ENCODE peak calls at places on chromosome 15, in nine cellular contexts. K, U, D, Y, H, P, I, T and Z are unnamed samples.

GRCh38 chr15:51377038-51377761 is 35.7 kb downstream of the GLDN start:
- DNase-seq in U (no peak), P (no peak), Y (peak), T (peak), K (no peak), D (no peak), I (no peak), H (peak), Z (no peak)

GRCh38 chr15:69926011-69926410 is 171.7 kb downstream of the TLE3 start:
- DNase-seq in H (no peak), U (no peak), K (no peak), P (no peak), T (peak), D (no peak), Y (no peak), I (no peak), Z (peak)

GRCh38 chr15:95175914-95176658 is 944.7 kb downstream of the MCTP2 start:
- DNase-seq in Y (peak), U (no peak), K (no peak), H (peak), T (peak), I (no peak), D (peak), P (no peak), Z (no peak)

GRCh38 chr15:90114451-90114901 is 12.2 kb upstream of the IDH2 start:
- DNase-seq in D (no peak), P (no peak), I (peak), K (no peak), Y (no peak), H (no peak), T (peak), U (no peak), Z (no peak)

GRCh38 chr15:79209690-79210089 is 72.8 kb upstream of the ANKRD34C start:
- DNase-seq in T (no peak), I (no peak), Y (no peak), H (no peak), K (no peak), P (no peak), U (no peak), D (no peak), Z (no peak)

GRCh38 chr15:42491540-42492225 is 742 bp upstream of the ZNF106 start:
- DNase-seq in Y (peak), I (no peak), T (peak), D (peak), K (no peak), P (peak), H (peak), U (no peak), Z (no peak)

GRCh38 chr15:45198337-45199135 is 10.8 kb upstream of the SHF start:
- DNase-seq in Y (peak), T (peak), I (peak), D (peak), U (peak), P (peak), K (peak), H (peak), Z (peak)

GRCh38 chr15:42150246-42150970 is 6.0 kb downstream of the PLA2G4F start:
- DNase-seq in D (no peak), I (peak), P (no peak), U (no peak), Y (no peak), K (no peak), H (no peak), T (no peak), Z (no peak)

GRCh38 chr15:98142584-98142983 is 182.1 kb downstream of the ARRDC4 start:
- DNase-seq in I (no peak), K (no peak), D (no peak), Y (no peak), U (no peak), H (no peak), T (no peak), P (no peak), Z (no peak)

GRCh38 chr15:100932676-100933348 is 13.7 kb downstream of the LRRK1 start:
- DNase-seq in D (no peak), Y (no peak), K (no peak), I (no peak), T (no peak), U (no peak), P (no peak), H (no peak), Z (peak)

GRCh38 chr15:89492111-89492641 is 4.2 kb downstream of the RHCG start:
- DNase-seq in H (no peak), K (no peak), Y (no peak), P (peak), T (no peak), U (no peak), D (peak), I (no peak), Z (no peak)

GRCh38 chr15:67174864-67175573 is 79.4 kb downstream of the AAGAB start:
- DNase-seq in Y (peak), H (no peak), I (no peak), P (peak), U (no peak), K (no peak), D (peak), T (peak), Z (no peak)
- TF ChIP-seq CTCF in Y (no peak), H (no peak), I (no peak), P (no peak), U (no peak), K (no peak), D (no peak), T (no peak), Z (no peak)

DNA sequence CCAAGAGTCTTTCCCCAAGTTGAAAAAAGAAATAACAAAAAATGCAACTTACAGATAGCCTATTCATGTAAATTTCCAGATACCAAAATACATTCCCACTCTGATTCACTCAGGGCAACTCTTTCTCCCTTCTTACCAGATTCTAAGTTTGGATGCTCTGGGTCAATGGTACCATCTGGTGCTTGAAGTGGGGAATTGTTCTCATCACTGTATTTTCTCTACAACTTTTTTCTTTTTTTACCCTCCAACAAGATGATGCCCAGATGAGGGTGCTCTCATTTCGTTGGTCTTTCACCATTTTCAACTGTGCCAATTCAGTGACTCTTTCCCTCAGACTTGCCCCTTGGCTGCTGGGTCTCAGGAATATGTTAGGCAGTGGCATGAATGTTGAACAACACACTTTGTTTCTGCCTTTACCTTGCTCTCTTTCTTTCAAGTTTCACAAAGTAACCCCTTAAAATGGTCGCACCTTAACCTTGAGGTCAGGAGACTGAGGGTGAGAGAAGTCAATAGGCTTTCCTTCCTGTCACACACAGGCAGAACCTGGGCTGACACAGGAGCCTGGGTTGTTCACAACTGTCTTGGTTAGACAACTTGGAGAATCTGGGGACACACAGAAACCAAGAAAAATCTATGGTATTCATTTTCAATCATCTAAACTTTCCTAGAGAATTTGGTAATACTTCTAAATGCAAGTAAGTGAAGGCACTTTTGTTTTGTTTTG is 330.7 kb upstream of the SLCO3A1 start:
- DNase-seq in P (peak), I (no peak), K (no peak), T (peak), D (peak), H (peak), Y (peak), U (no peak), Z (no peak)
- TF ChIP-seq CTCF in P (no peak), I (no peak), K (no peak), T (peak), D (peak), H (peak), Y (peak), U (peak), Z (peak)

GRCh38 chr15:31740203-31740602 is 290.1 kb upstream of the CHRNA7 start:
- DNase-seq in T (no peak), D (no peak), K (no peak), Y (no peak), U (no peak), H (no peak), I (no peak), P (no peak), Z (no peak)
- TF ChIP-seq CTCF in T (no peak), D (no peak), K (no peak), Y (no peak), U (no peak), H (no peak), I (no peak), P (no peak), Z (no peak)

GRCh38 chr15:61528590-61528929 is 299.5 kb upstream of the RORA start:
- DNase-seq in P (no peak), T (no peak), K (no peak), D (no peak), I (no peak), U (peak), H (no peak), Y (no peak), Z (no peak)

GRCh38 chr15:61527836-61528589 is 298.9 kb upstream of the RORA start:
- DNase-seq in P (no peak), Y (no peak), H (no peak), D (no peak), K (no peak), U (no peak), I (no peak), T (no peak), Z (no peak)

DNA sequence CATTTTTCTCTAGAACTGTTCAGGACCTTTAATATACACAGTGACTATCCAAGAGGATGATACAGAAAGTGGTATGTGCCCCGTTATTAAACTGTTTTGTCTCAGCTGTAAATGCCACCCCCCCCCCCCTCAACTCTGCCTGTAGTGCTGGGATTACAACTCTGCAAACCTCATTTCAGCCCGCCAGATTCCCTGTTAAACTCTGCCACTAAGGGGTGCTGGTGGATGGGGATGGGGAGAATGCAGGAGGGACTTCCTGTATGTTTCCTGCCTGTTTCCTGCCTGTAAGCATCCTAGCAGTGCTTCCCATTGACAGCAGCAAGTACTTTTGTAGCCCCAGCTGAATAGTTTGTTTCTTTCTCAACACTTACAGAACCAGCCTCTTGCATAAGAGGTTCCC is 301.7 kb upstream of the RORA start:
- DNase-seq in D (peak), U (no peak), H (no peak), K (no peak), Y (no peak), I (no peak), T (no peak), P (no peak), Z (no peak)
- TF ChIP-seq CTCF in D (no peak), U (no peak), H (no peak), K (no peak), Y (no peak), I (no peak), T (no peak), P (no peak), Z (no peak)

DNA sequence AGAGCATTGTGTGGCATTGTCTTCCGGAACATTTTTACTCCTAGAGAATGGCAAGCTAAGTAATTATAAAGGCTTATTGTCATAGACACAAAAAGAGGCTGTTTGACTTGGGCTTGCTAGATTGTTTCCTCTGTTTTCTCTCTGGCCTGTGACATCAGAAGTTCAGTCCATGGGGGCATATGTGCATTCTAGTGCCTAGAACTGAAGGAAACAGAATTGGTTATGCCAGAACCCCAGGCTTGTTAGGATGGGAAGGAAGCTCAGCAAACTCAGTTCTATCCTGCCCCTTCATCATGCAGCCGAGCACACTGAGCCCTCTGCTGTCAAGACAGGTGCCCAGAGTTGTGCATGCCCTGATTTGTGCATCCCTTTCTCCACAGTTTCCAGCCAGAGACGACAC is 131.3 kb downstream of the PDE8A start:
- DNase-seq in I (no peak), Y (no peak), H (no peak), P (no peak), T (no peak), K (no peak), U (no peak), D (no peak), Z (no peak)
- TF ChIP-seq CTCF in I (no peak), Y (no peak), H (no peak), P (no peak), T (no peak), K (no peak), U (no peak), D (no peak), Z (no peak)

GRCh38 chr15:74794248-74794969 is 12.5 kb downstream of the CSK start:
- DNase-seq in I (no peak), H (no peak), K (no peak), Y (no peak), T (no peak), U (no peak), D (no peak), P (no peak), Z (no peak)

GRCh38 chr15:74794970-74795349 is 13.1 kb downstream of the CSK start:
- DNase-seq in K (no peak), Y (no peak), U (no peak), D (no peak), T (no peak), P (no peak), H (no peak), I (no peak), Z (no peak)

GRCh38 chr15:74792227-74793016 is 10.5 kb downstream of the CSK start:
- DNase-seq in H (no peak), D (no peak), T (no peak), P (no peak), K (no peak), I (no peak), U (no peak), Y (no peak), Z (no peak)

GRCh38 chr15:74791667-74792066 is 9.8 kb downstream of the CSK start:
- DNase-seq in T (no peak), P (no peak), U (no peak), H (no peak), D (no peak), Y (no peak), I (peak), K (no peak), Z (no peak)

GRCh38 chr15:74793135-74794028 is 11.5 kb downstream of the CSK start:
- DNase-seq in K (no peak), Y (no peak), P (no peak), I (peak), U (no peak), H (no peak), T (no peak), D (peak), Z (no peak)
- TF ChIP-seq CTCF in K (peak), Y (no peak), P (no peak), I (peak), U (no peak), H (no peak), T (peak), D (no peak), Z (peak)

GRCh38 chr15:83993591-83993990 is 242.0 kb upstream of the GOLGA6L4 start:
- DNase-seq in I (no peak), H (peak), P (no peak), Y (no peak), T (no peak), U (no peak), D (no peak), K (no peak), Z (no peak)
- TF ChIP-seq CTCF in I (no peak), H (no peak), P (no peak), Y (no peak), T (peak), U (peak), D (peak), K (no peak), Z (no peak)

DNA sequence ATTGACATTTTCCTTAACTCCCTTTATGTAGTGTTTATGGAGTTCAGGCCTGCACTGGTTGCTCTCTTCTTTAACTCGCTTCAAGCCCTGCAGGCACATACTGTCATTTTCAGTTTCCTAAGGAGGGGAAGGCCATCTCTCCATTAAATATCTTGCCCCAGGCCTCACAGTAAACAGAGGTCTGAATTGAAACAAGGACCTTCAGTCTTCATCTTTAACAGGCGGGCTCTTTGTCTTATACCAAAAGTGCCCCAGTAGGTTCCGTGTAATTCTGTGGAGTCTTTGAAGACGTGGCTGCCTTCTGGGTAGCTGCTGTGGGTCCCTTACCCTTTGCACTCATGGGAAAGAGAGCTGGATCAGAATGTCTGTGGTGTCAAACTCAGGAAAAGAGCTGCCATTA is 161.2 kb downstream of the APBA2 start:
- DNase-seq in D (no peak), T (no peak), I (no peak), H (no peak), U (no peak), Y (no peak), K (no peak), P (no peak), Z (no peak)
- TF ChIP-seq CTCF in D (no peak), T (no peak), I (no peak), H (no peak), U (no peak), Y (no peak), K (no peak), P (no peak), Z (no peak)